ENCODE peak calls at places on chromosomes 4 and X, in seven cellular contexts. D, S, C, O, W, I and M are unnamed samples.

GRCh38 chr4:189301692-189302091 is 639.0 kb upstream of the FRG1 start:
- DNase-seq in D (no peak), S (no peak), C (no peak), O (no peak), W (no peak), I (no peak), M (no peak)

GRCh38 chrX:140509468-140510305 is 4.8 kb upstream of the SOX3 start:
- DNase-seq in D (no peak), S (no peak), C (no peak), O (no peak), W (peak; percentile 64), I (no peak), M (no peak)

GRCh38 chrX:153687121-153688039 is at the start of gene SLC6A8:
- DNase-seq in D (peak; percentile 50), S (peak; percentile 67), C (no peak), O (peak; percentile 53), W (peak; percentile 87), I (no peak), M (peak; percentile 44)

GRCh38 chr4:26784207-26784606 is 76.4 kb upstream of the STIM2 start:
- DNase-seq in D (no peak), S (no peak), C (no peak), O (no peak), W (no peak), I (no peak), M (no peak)

GRCh38 chr4:4554234-4554633 is 12.4 kb upstream of the STX18 start:
- DNase-seq in D (no peak), S (no peak), C (no peak), O (peak; percentile 21), W (no peak), I (no peak), M (no peak)

GRCh38 chr4:16104520-16104919 is 20.7 kb upstream of the PROM1 start:
- DNase-seq in D (no peak), S (no peak), C (no peak), O (no peak), W (peak; percentile 20), I (no peak), M (no peak)

GRCh38 chr4:3766207-3766790 is at the start of gene ADRA2C:
- DNase-seq in D (no peak), S (peak; percentile 33), C (no peak), O (peak; percentile 30), W (peak; percentile 71), I (no peak), M (no peak)

GRCh38 chrX:47802589-47802988 is 34.1 kb upstream of the ZNF81 start:
- DNase-seq in D (no peak), S (peak; percentile 66), C (no peak), O (no peak), W (no peak), I (no peak), M (no peak)

GRCh38 chr4:33780952-33781655 is 2463.2 kb downstream of the ARAP2 start:
- DNase-seq in D (no peak), S (peak; percentile 32), C (peak; percentile 19), O (peak; percentile 68), W (no peak), I (no peak), M (no peak)

GRCh38 chr4:128322986-128323385 is 35.4 kb upstream of the PGRMC2 start:
- DNase-seq in D (no peak), S (peak; percentile 75), C (no peak), O (peak; percentile 98), W (peak; percentile 64), I (no peak), M (no peak)
- TF ChIP-seq CTCF in D (no peak), S (no peak), C (no peak), O (no peak), W (no peak), I (no peak), M (no peak)

DNA sequence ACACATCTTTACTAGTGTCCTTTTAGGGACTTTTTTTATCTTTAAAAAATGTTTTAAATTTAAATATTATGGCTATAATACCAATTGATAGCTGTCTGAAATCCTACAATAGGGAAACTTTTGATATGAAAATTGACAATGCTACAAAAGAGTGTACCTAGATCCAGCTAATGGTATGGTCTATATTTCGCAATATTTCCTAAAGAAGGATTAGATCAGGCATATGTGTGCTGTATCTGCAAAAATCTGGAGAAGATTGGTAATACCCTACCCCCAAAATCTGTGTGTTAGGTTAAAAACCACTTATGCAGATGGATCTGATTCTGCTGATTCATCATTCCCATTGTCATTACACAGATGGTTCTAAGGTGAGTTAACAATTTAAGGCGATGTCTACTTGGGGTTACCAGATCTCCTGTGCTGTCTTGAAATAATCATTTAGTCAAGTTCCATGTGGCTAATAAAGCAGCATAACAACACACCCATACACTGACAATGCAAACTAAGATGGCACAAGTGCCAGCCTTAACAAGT is 137.1 kb downstream of the GASK1B start:
- DNase-seq in D (no peak), S (no peak), C (no peak), O (no peak), W (no peak), I (no peak), M (no peak)
- TF ChIP-seq CTCF in D (no peak), S (no peak), C (no peak), O (no peak), W (no peak), I (no peak), M (no peak)

GRCh38 chr4:71188951-71189350 is 149.9 kb upstream of the SLC4A4 start:
- DNase-seq in D (no peak), S (no peak), C (no peak), O (no peak), W (no peak), I (no peak), M (no peak)

GRCh38 chr4:71187399-71188196 is 151.2 kb upstream of the SLC4A4 start:
- DNase-seq in D (peak; percentile 50), S (peak; percentile 58), C (no peak), O (peak; percentile 68), W (peak; percentile 79), I (no peak), M (peak; percentile 13)

GRCh38 chr4:71186566-71187398 is 152.0 kb upstream of the SLC4A4 start:
- DNase-seq in D (peak; percentile 56), S (peak; percentile 33), C (no peak), O (peak; percentile 63), W (peak; percentile 82), I (no peak), M (peak; percentile 57)

GRCh38 chr4:71188197-71188625 is 150.6 kb upstream of the SLC4A4 start:
- DNase-seq in D (no peak), S (no peak), C (no peak), O (no peak), W (peak; percentile 70), I (no peak), M (no peak)

DNA sequence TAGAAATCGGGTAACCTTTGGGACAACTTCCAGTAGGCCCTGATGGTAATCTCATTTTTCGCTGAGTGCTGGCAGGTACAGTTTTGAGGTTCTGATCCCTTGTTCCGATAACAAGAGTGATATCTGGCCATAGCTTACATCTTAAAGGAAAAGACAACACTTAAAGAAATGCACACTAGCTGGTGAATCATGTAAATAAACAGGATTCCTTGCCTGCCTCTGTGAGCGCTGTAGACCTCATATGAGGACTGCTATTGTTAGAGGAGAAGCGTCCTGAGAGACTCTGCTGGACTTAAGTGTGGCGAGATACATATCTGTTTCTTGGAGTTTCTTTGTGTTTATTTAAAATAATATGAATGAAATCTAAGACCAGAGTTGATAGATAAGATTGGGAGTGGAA is 149.3 kb upstream of the SLC4A4 start:
- DNase-seq in D (no peak), S (peak; percentile 35), C (no peak), O (peak; percentile 80), W (no peak), I (no peak), M (no peak)
- TF ChIP-seq CTCF in D (no peak), S (peak; percentile 5), C (no peak), O (peak; percentile 45), W (no peak), I (no peak), M (no peak)

DNA sequence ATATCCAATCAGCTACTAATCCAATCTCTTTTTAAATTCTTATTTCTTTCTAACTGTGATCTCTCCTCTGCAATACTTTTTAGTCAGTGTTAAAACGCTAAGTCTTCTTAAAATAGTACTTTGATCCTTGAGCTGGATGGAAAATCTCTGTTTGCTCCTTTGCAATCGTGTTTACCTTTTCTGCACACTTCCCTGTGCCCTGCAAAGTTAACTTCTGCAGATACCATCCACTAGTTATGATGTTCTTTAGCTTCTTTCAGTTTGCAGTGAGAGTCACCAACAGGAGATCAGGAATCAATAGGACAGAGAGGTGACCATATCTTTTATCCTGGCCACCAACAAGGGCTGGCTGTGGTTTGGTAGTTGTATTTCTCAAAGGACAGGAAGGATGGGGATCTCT is 391.5 kb downstream of the GASK1B start:
- DNase-seq in D (no peak), S (no peak), C (no peak), O (no peak), W (no peak), I (no peak), M (no peak)
- TF ChIP-seq CTCF in D (no peak), S (no peak), C (no peak), O (no peak), W (no peak), I (no peak), M (no peak)

GRCh38 chr4:125736057-125736456 is 421.3 kb downstream of the FAT4 start:
- DNase-seq in D (no peak), S (peak; percentile 83), C (no peak), O (peak; percentile 54), W (peak; percentile 64), I (no peak), M (no peak)
- TF ChIP-seq CTCF in D (no peak), S (peak; percentile 13), C (peak; percentile 30), O (peak; percentile 26), W (peak; percentile 45), I (no peak), M (no peak)

GRCh38 chr4:118950929-118951570 is 62.4 kb downstream of the SYNPO2 start:
- DNase-seq in D (no peak), S (no peak), C (no peak), O (no peak), W (no peak), I (no peak), M (no peak)

GRCh38 chr4:118953276-118953675 is 64.6 kb downstream of the SYNPO2 start:
- DNase-seq in D (no peak), S (no peak), C (no peak), O (peak; percentile 61), W (no peak), I (no peak), M (no peak)

GRCh38 chr4:118957683-118958082 is 69.0 kb downstream of the SYNPO2 start:
- DNase-seq in D (no peak), S (no peak), C (no peak), O (peak; percentile 69), W (no peak), I (no peak), M (no peak)

GRCh38 chr4:118955515-118955914 is 66.9 kb downstream of the SYNPO2 start:
- DNase-seq in D (no peak), S (no peak), C (no peak), O (no peak), W (no peak), I (no peak), M (no peak)

DNA sequence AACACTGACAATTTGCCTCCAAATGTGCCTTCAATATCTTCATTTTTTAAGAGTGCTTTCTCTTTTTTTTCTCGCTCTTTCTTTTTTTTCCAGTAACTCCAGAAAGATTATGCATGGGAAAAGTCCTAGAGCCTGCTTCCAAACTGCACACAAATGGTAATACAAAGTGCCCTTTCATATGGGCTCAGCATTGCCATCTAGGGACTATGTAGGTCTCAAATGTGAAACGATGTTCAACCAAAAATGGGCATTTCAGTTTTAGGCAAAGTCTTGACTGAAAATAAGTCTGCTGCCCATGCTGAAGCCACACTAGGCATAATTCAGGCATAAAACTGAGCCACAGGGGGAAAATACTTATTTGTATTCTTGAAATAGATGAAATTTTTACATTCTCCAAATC is 65.6 kb downstream of the SYNPO2 start:
- DNase-seq in D (no peak), S (peak; percentile 16), C (no peak), O (peak; percentile 43), W (no peak), I (no peak), M (no peak)
- TF ChIP-seq CTCF in D (no peak), S (peak; percentile 21), C (peak; percentile 35), O (peak; percentile 59), W (no peak), I (no peak), M (peak; percentile 11)